ENCODE peak calls at places on chromosomes 4 and X, in eight cellular contexts. One of them, this sample, is unnamed.

GRCh38 chr4:153757407-153757806 is 2.4 kb downstream of the RNF175 start:
- DNase-seq in GM12878: no peak
- DNase-seq in ureter: no peak
- DNase-seq in stimulated activated CD8-positive, alpha-beta memory T cell treated with anti-CD3 and anti-CD28 coated beads, Interleukin-15, amount 100 ng/mL, for 24 hours: no peak
- DNase-seq in mesendoderm: peak
- DNase-seq in GM04503: no peak
- DNase-seq in T47D: no peak
- DNase-seq in NCI-H82: no peak
- DNase-seq in this sample: no peak

GRCh38 chr4:5043579-5043978 is 7.7 kb upstream of the STK32B start:
- DNase-seq in GM12878: no peak
- DNase-seq in ureter: no peak
- DNase-seq in stimulated activated CD8-positive, alpha-beta memory T cell treated with anti-CD3 and anti-CD28 coated beads, Interleukin-15, amount 100 ng/mL, for 24 hours: no peak
- DNase-seq in mesendoderm: peak
- DNase-seq in GM04503: no peak
- DNase-seq in T47D: peak
- DNase-seq in NCI-H82: no peak
- DNase-seq in this sample: no peak

GRCh38 chr4:15729910-15730533 is 27.2 kb downstream of the BST1 start:
- DNase-seq in GM12878: peak
- DNase-seq in ureter: no peak
- DNase-seq in stimulated activated CD8-positive, alpha-beta memory T cell treated with anti-CD3 and anti-CD28 coated beads, Interleukin-15, amount 100 ng/mL, for 24 hours: no peak
- DNase-seq in mesendoderm: peak
- DNase-seq in GM04503: no peak
- DNase-seq in T47D: peak
- DNase-seq in NCI-H82: peak
- DNase-seq in this sample: peak

GRCh38 chrX:44012484-44013096 is 39.4 kb upstream of the NDP start:
- DNase-seq in GM12878: no peak
- DNase-seq in ureter: peak
- DNase-seq in stimulated activated CD8-positive, alpha-beta memory T cell treated with anti-CD3 and anti-CD28 coated beads, Interleukin-15, amount 100 ng/mL, for 24 hours: no peak
- DNase-seq in mesendoderm: no peak
- DNase-seq in GM04503: peak
- DNase-seq in T47D: no peak
- DNase-seq in NCI-H82: no peak
- DNase-seq in this sample: no peak

GRCh38 chr4:62640296-62640695 is 1440.2 kb downstream of the ADGRL3 start:
- DNase-seq in GM12878: no peak
- DNase-seq in ureter: no peak
- DNase-seq in stimulated activated CD8-positive, alpha-beta memory T cell treated with anti-CD3 and anti-CD28 coated beads, Interleukin-15, amount 100 ng/mL, for 24 hours: no peak
- DNase-seq in mesendoderm: no peak
- DNase-seq in GM04503: no peak
- DNase-seq in T47D: no peak
- DNase-seq in NCI-H82: no peak
- DNase-seq in this sample: no peak

GRCh38 chr4:101183658-101184373 is 163.5 kb downstream of the PPP3CA start:
- DNase-seq in GM12878: no peak
- DNase-seq in ureter: no peak
- DNase-seq in stimulated activated CD8-positive, alpha-beta memory T cell treated with anti-CD3 and anti-CD28 coated beads, Interleukin-15, amount 100 ng/mL, for 24 hours: no peak
- DNase-seq in mesendoderm: no peak
- DNase-seq in GM04503: no peak
- DNase-seq in T47D: no peak
- DNase-seq in NCI-H82: no peak
- DNase-seq in this sample: no peak

GRCh38 chrX:70096052-70096451 is 33.8 kb downstream of the OTUD6A start:
- DNase-seq in GM12878: no peak
- DNase-seq in ureter: no peak
- DNase-seq in stimulated activated CD8-positive, alpha-beta memory T cell treated with anti-CD3 and anti-CD28 coated beads, Interleukin-15, amount 100 ng/mL, for 24 hours: no peak
- DNase-seq in mesendoderm: peak
- DNase-seq in GM04503: no peak
- DNase-seq in T47D: peak
- DNase-seq in NCI-H82: peak
- DNase-seq in this sample: peak

GRCh38 chr4:19309365-19309764 is 942.3 kb upstream of the SLIT2 start:
- DNase-seq in GM12878: no peak
- DNase-seq in ureter: no peak
- DNase-seq in stimulated activated CD8-positive, alpha-beta memory T cell treated with anti-CD3 and anti-CD28 coated beads, Interleukin-15, amount 100 ng/mL, for 24 hours: no peak
- DNase-seq in mesendoderm: peak
- DNase-seq in GM04503: no peak
- DNase-seq in T47D: peak
- DNase-seq in NCI-H82: peak
- DNase-seq in this sample: peak

GRCh38 chrX:124348152-124348551 is 1.8 kb downstream of the SH2D1A start:
- DNase-seq in GM12878: no peak
- DNase-seq in ureter: no peak
- DNase-seq in stimulated activated CD8-positive, alpha-beta memory T cell treated with anti-CD3 and anti-CD28 coated beads, Interleukin-15, amount 100 ng/mL, for 24 hours: no peak
- DNase-seq in mesendoderm: no peak
- DNase-seq in GM04503: no peak
- DNase-seq in T47D: no peak
- DNase-seq in NCI-H82: no peak
- DNase-seq in this sample: no peak

GRCh38 chrX:37603938-37604409 is 32.5 kb downstream of the LANCL3 start:
- DNase-seq in GM12878: peak
- DNase-seq in ureter: no peak
- DNase-seq in stimulated activated CD8-positive, alpha-beta memory T cell treated with anti-CD3 and anti-CD28 coated beads, Interleukin-15, amount 100 ng/mL, for 24 hours: no peak
- DNase-seq in mesendoderm: no peak
- DNase-seq in GM04503: no peak
- DNase-seq in T47D: no peak
- DNase-seq in NCI-H82: no peak
- DNase-seq in this sample: no peak

GRCh38 chr4:10079256-10079655 is 37.3 kb downstream of the WDR1 start:
- DNase-seq in GM12878: no peak
- DNase-seq in ureter: no peak
- DNase-seq in stimulated activated CD8-positive, alpha-beta memory T cell treated with anti-CD3 and anti-CD28 coated beads, Interleukin-15, amount 100 ng/mL, for 24 hours: no peak
- DNase-seq in mesendoderm: no peak
- DNase-seq in GM04503: no peak
- DNase-seq in T47D: no peak
- DNase-seq in NCI-H82: no peak
- DNase-seq in this sample: no peak

GRCh38 chr4:171186700-171187099 is 626.5 kb upstream of the GALNTL6 start:
- DNase-seq in GM12878: no peak
- DNase-seq in ureter: no peak
- DNase-seq in stimulated activated CD8-positive, alpha-beta memory T cell treated with anti-CD3 and anti-CD28 coated beads, Interleukin-15, amount 100 ng/mL, for 24 hours: no peak
- DNase-seq in mesendoderm: peak
- DNase-seq in GM04503: no peak
- DNase-seq in T47D: peak
- DNase-seq in NCI-H82: no peak
- DNase-seq in this sample: no peak

GRCh38 chr4:174604198-174604597 is 81.9 kb upstream of the HPGD start:
- DNase-seq in GM12878: no peak
- DNase-seq in ureter: no peak
- DNase-seq in stimulated activated CD8-positive, alpha-beta memory T cell treated with anti-CD3 and anti-CD28 coated beads, Interleukin-15, amount 100 ng/mL, for 24 hours: no peak
- DNase-seq in mesendoderm: peak
- DNase-seq in GM04503: no peak
- DNase-seq in T47D: peak
- DNase-seq in NCI-H82: peak
- DNase-seq in this sample: peak

This sample was measured in left kidney.